ENCODE peak calls at places on chromosome 21, in nine cellular contexts. One of them, this sample, is unnamed.
A peak's percentile ranks its signal among the peaks of the same experiment; 100 is the strongest.

GRCh38 chr21:43192501-43193081 is 23.8 kb downstream of the CRYAA start:
- DNase-seq in Calu3: no peak
- DNase-seq in NCI-H345: no peak
- DNase-seq in substantia nigra: no peak
- DNase-seq in GF-D8: no peak
- DNase-seq in activated effector memory CD4-positive, alpha-beta T cell treated with anti-CD3 and anti-CD28 coated beads, Interleukin-2, amount 50 U/mL, for 16 hours: peak; percentile 12
- DNase-seq in aorta: peak; percentile 39
- DNase-seq in EL: no peak
- DNase-seq in NCI-H446 treated with DMSO at 0.1 percent for 48 hours: peak; percentile 89
- DNase-seq in this sample: no peak

GRCh38 chr21:35616090-35616489 is 444.2 kb downstream of the SETD4 start:
- DNase-seq in Calu3: no peak
- DNase-seq in NCI-H345: no peak
- DNase-seq in substantia nigra: no peak
- DNase-seq in GF-D8: peak; percentile 31
- DNase-seq in activated effector memory CD4-positive, alpha-beta T cell treated with anti-CD3 and anti-CD28 coated beads, Interleukin-2, amount 50 U/mL, for 16 hours: no peak
- DNase-seq in aorta: no peak
- DNase-seq in EL: peak; percentile 60
- DNase-seq in NCI-H446 treated with DMSO at 0.1 percent for 48 hours: no peak
- DNase-seq in this sample: no peak

GRCh38 chr21:41965045-41965444 is 11.2 kb upstream of the C2CD2 start:
- DNase-seq in Calu3: no peak
- DNase-seq in NCI-H345: no peak
- DNase-seq in substantia nigra: no peak
- DNase-seq in GF-D8: no peak
- DNase-seq in activated effector memory CD4-positive, alpha-beta T cell treated with anti-CD3 and anti-CD28 coated beads, Interleukin-2, amount 50 U/mL, for 16 hours: peak; percentile 21
- DNase-seq in aorta: no peak
- DNase-seq in EL: no peak
- DNase-seq in NCI-H446 treated with DMSO at 0.1 percent for 48 hours: no peak
- DNase-seq in this sample: no peak

GRCh38 chr21:44793269-44794030 is 8.2 kb downstream of the UBE2G2 start:
- DNase-seq in Calu3: peak; percentile 50
- DNase-seq in NCI-H345: peak; percentile 75
- DNase-seq in substantia nigra: no peak
- DNase-seq in GF-D8: peak; percentile 21
- DNase-seq in activated effector memory CD4-positive, alpha-beta T cell treated with anti-CD3 and anti-CD28 coated beads, Interleukin-2, amount 50 U/mL, for 16 hours: peak; percentile 77
- DNase-seq in aorta: no peak
- DNase-seq in EL: peak; percentile 65
- DNase-seq in NCI-H446 treated with DMSO at 0.1 percent for 48 hours: peak; percentile 24
- DNase-seq in this sample: peak; percentile 46

GRCh38 chr21:42562258-42562657 is 48.6 kb downstream of the SLC37A1 start:
- DNase-seq in Calu3: no peak
- DNase-seq in NCI-H345: no peak
- DNase-seq in substantia nigra: no peak
- DNase-seq in GF-D8: no peak
- DNase-seq in activated effector memory CD4-positive, alpha-beta T cell treated with anti-CD3 and anti-CD28 coated beads, Interleukin-2, amount 50 U/mL, for 16 hours: peak; percentile 14
- DNase-seq in aorta: peak; percentile 5
- DNase-seq in EL: no peak
- DNase-seq in NCI-H446 treated with DMSO at 0.1 percent for 48 hours: no peak
- DNase-seq in this sample: no peak

GRCh38 chr21:14488805-14489204 is 57.3 kb downstream of the SAMSN1 start:
- DNase-seq in Calu3: no peak
- DNase-seq in NCI-H345: no peak
- DNase-seq in substantia nigra: no peak
- DNase-seq in GF-D8: no peak
- DNase-seq in activated effector memory CD4-positive, alpha-beta T cell treated with anti-CD3 and anti-CD28 coated beads, Interleukin-2, amount 50 U/mL, for 16 hours: no peak
- DNase-seq in aorta: no peak
- DNase-seq in EL: no peak
- DNase-seq in NCI-H446 treated with DMSO at 0.1 percent for 48 hours: no peak
- DNase-seq in this sample: no peak

GRCh38 chr21:37538971-37539590 is 172.5 kb downstream of the DYRK1A start:
- DNase-seq in Calu3: no peak
- DNase-seq in NCI-H345: no peak
- DNase-seq in substantia nigra: no peak
- DNase-seq in GF-D8: no peak
- DNase-seq in activated effector memory CD4-positive, alpha-beta T cell treated with anti-CD3 and anti-CD28 coated beads, Interleukin-2, amount 50 U/mL, for 16 hours: no peak
- DNase-seq in aorta: no peak
- DNase-seq in EL: peak; percentile 42
- DNase-seq in NCI-H446 treated with DMSO at 0.1 percent for 48 hours: no peak
- DNase-seq in this sample: no peak

GRCh38 chr21:31252611-31253010 is 91.5 kb downstream of the TIAM1 start:
- DNase-seq in Calu3: no peak
- DNase-seq in NCI-H345: no peak
- DNase-seq in substantia nigra: no peak
- DNase-seq in GF-D8: no peak
- DNase-seq in activated effector memory CD4-positive, alpha-beta T cell treated with anti-CD3 and anti-CD28 coated beads, Interleukin-2, amount 50 U/mL, for 16 hours: no peak
- DNase-seq in aorta: no peak
- DNase-seq in EL: no peak
- DNase-seq in NCI-H446 treated with DMSO at 0.1 percent for 48 hours: no peak
- DNase-seq in this sample: no peak

GRCh38 chr21:43340491-43341348 is 86.2 kb downstream of the SIK1 start:
- DNase-seq in Calu3: peak; percentile 77
- DNase-seq in NCI-H345: no peak
- DNase-seq in substantia nigra: no peak
- DNase-seq in GF-D8: no peak
- DNase-seq in activated effector memory CD4-positive, alpha-beta T cell treated with anti-CD3 and anti-CD28 coated beads, Interleukin-2, amount 50 U/mL, for 16 hours: no peak
- DNase-seq in aorta: no peak
- DNase-seq in EL: peak; percentile 91
- DNase-seq in NCI-H446 treated with DMSO at 0.1 percent for 48 hours: no peak
- DNase-seq in this sample: peak; percentile 74

GRCh38 chr21:45996311-45997204 is 15.0 kb downstream of the COL6A1 start:
- DNase-seq in Calu3: no peak
- DNase-seq in NCI-H345: no peak
- DNase-seq in substantia nigra: no peak
- DNase-seq in GF-D8: no peak
- DNase-seq in activated effector memory CD4-positive, alpha-beta T cell treated with anti-CD3 and anti-CD28 coated beads, Interleukin-2, amount 50 U/mL, for 16 hours: peak; percentile 59
- DNase-seq in aorta: peak; percentile 75
- DNase-seq in EL: no peak
- DNase-seq in NCI-H446 treated with DMSO at 0.1 percent for 48 hours: no peak
- DNase-seq in this sample: no peak

GRCh38 chr21:45338326-45339017 is 50.8 kb upstream of the POFUT2 start:
- DNase-seq in Calu3: no peak
- DNase-seq in NCI-H345: no peak
- DNase-seq in substantia nigra: no peak
- DNase-seq in GF-D8: no peak
- DNase-seq in activated effector memory CD4-positive, alpha-beta T cell treated with anti-CD3 and anti-CD28 coated beads, Interleukin-2, amount 50 U/mL, for 16 hours: no peak
- DNase-seq in aorta: peak; percentile 64
- DNase-seq in EL: no peak
- DNase-seq in NCI-H446 treated with DMSO at 0.1 percent for 48 hours: no peak
- DNase-seq in this sample: no peak

GRCh38 chr21:23687154-23687553 is 1920.1 kb downstream of the MRPL39 start:
- DNase-seq in Calu3: no peak
- DNase-seq in NCI-H345: no peak
- DNase-seq in substantia nigra: no peak
- DNase-seq in GF-D8: no peak
- DNase-seq in activated effector memory CD4-positive, alpha-beta T cell treated with anti-CD3 and anti-CD28 coated beads, Interleukin-2, amount 50 U/mL, for 16 hours: no peak
- DNase-seq in aorta: no peak
- DNase-seq in EL: no peak
- DNase-seq in NCI-H446 treated with DMSO at 0.1 percent for 48 hours: no peak
- DNase-seq in this sample: no peak

GRCh38 chr21:42117229-42118048 is 46.3 kb downstream of the UMODL1 start:
- DNase-seq in Calu3: peak; percentile 73
- DNase-seq in NCI-H345: peak; percentile 90
- DNase-seq in substantia nigra: peak; percentile 43
- DNase-seq in GF-D8: peak; percentile 16
- DNase-seq in activated effector memory CD4-positive, alpha-beta T cell treated with anti-CD3 and anti-CD28 coated beads, Interleukin-2, amount 50 U/mL, for 16 hours: peak; percentile 90
- DNase-seq in aorta: peak; percentile 92
- DNase-seq in EL: peak; percentile 70
- DNase-seq in NCI-H446 treated with DMSO at 0.1 percent for 48 hours: peak; percentile 43
- DNase-seq in this sample: peak; percentile 49

GRCh38 chr21:43343095-43343991 is 83.6 kb downstream of the SIK1 start:
- DNase-seq in Calu3: peak; percentile 82
- DNase-seq in NCI-H345: peak; percentile 43
- DNase-seq in substantia nigra: no peak
- DNase-seq in GF-D8: no peak
- DNase-seq in activated effector memory CD4-positive, alpha-beta T cell treated with anti-CD3 and anti-CD28 coated beads, Interleukin-2, amount 50 U/mL, for 16 hours: no peak
- DNase-seq in aorta: no peak
- DNase-seq in EL: no peak
- DNase-seq in NCI-H446 treated with DMSO at 0.1 percent for 48 hours: no peak
- DNase-seq in this sample: no peak

GRCh38 chr21:45852886-45853400 is 128.6 kb upstream of the COL6A1 start:
- DNase-seq in Calu3: no peak
- DNase-seq in NCI-H345: no peak
- DNase-seq in substantia nigra: no peak
- DNase-seq in GF-D8: no peak
- DNase-seq in activated effector memory CD4-positive, alpha-beta T cell treated with anti-CD3 and anti-CD28 coated beads, Interleukin-2, amount 50 U/mL, for 16 hours: peak; percentile 39
- DNase-seq in aorta: peak; percentile 63
- DNase-seq in EL: no peak
- DNase-seq in NCI-H446 treated with DMSO at 0.1 percent for 48 hours: no peak
- DNase-seq in this sample: no peak

GRCh38 chr21:45260191-45260795 is 27.4 kb downstream of the POFUT2 start:
- DNase-seq in Calu3: no peak
- DNase-seq in NCI-H345: no peak
- DNase-seq in substantia nigra: no peak
- DNase-seq in GF-D8: no peak
- DNase-seq in activated effector memory CD4-positive, alpha-beta T cell treated with anti-CD3 and anti-CD28 coated beads, Interleukin-2, amount 50 U/mL, for 16 hours: no peak
- DNase-seq in aorta: no peak
- DNase-seq in EL: no peak
- DNase-seq in NCI-H446 treated with DMSO at 0.1 percent for 48 hours: no peak
- DNase-seq in this sample: no peak

GRCh38 chr21:35428489-35428888 is 379.4 kb upstream of the RUNX1 start:
- DNase-seq in Calu3: no peak
- DNase-seq in NCI-H345: no peak
- DNase-seq in substantia nigra: no peak
- DNase-seq in GF-D8: no peak
- DNase-seq in activated effector memory CD4-positive, alpha-beta T cell treated with anti-CD3 and anti-CD28 coated beads, Interleukin-2, amount 50 U/mL, for 16 hours: peak; percentile 63
- DNase-seq in aorta: no peak
- DNase-seq in EL: peak; percentile 4
- DNase-seq in NCI-H446 treated with DMSO at 0.1 percent for 48 hours: no peak
- DNase-seq in this sample: no peak

GRCh38 chr21:32624726-32625125 is 12.5 kb upstream of the CFAP298 start:
- DNase-seq in Calu3: no peak
- DNase-seq in NCI-H345: no peak
- DNase-seq in substantia nigra: no peak
- DNase-seq in GF-D8: no peak
- DNase-seq in activated effector memory CD4-positive, alpha-beta T cell treated with anti-CD3 and anti-CD28 coated beads, Interleukin-2, amount 50 U/mL, for 16 hours: no peak
- DNase-seq in aorta: no peak
- DNase-seq in EL: peak; percentile 47
- DNase-seq in NCI-H446 treated with DMSO at 0.1 percent for 48 hours: no peak
- DNase-seq in this sample: no peak

GRCh38 chr21:46442938-46443337 is 15.8 kb upstream of the DIP2A start:
- DNase-seq in Calu3: no peak
- DNase-seq in NCI-H345: no peak
- DNase-seq in substantia nigra: peak; percentile 11
- DNase-seq in GF-D8: no peak
- DNase-seq in activated effector memory CD4-positive, alpha-beta T cell treated with anti-CD3 and anti-CD28 coated beads, Interleukin-2, amount 50 U/mL, for 16 hours: no peak
- DNase-seq in aorta: no peak
- DNase-seq in EL: no peak
- DNase-seq in NCI-H446 treated with DMSO at 0.1 percent for 48 hours: no peak
- DNase-seq in this sample: no peak

GRCh38 chr21:44408226-44408625 is 47.1 kb upstream of the LRRC3 start:
- DNase-seq in Calu3: no peak
- DNase-seq in NCI-H345: no peak
- DNase-seq in substantia nigra: no peak
- DNase-seq in GF-D8: no peak
- DNase-seq in activated effector memory CD4-positive, alpha-beta T cell treated with anti-CD3 and anti-CD28 coated beads, Interleukin-2, amount 50 U/mL, for 16 hours: no peak
- DNase-seq in aorta: peak; percentile 21
- DNase-seq in EL: no peak
- DNase-seq in NCI-H446 treated with DMSO at 0.1 percent for 48 hours: no peak
- DNase-seq in this sample: no peak

GRCh38 chr21:46369520-46370235 is 45.7 kb downstream of the PCNT start:
- DNase-seq in Calu3: no peak
- DNase-seq in NCI-H345: no peak
- DNase-seq in substantia nigra: no peak
- DNase-seq in GF-D8: peak; percentile 70
- DNase-seq in activated effector memory CD4-positive, alpha-beta T cell treated with anti-CD3 and anti-CD28 coated beads, Interleukin-2, amount 50 U/mL, for 16 hours: no peak
- DNase-seq in aorta: no peak
- DNase-seq in EL: no peak
- DNase-seq in NCI-H446 treated with DMSO at 0.1 percent for 48 hours: no peak
- DNase-seq in this sample: no peak

GRCh38 chr21:37348664-37349063 is 17.9 kb upstream of the DYRK1A start:
- DNase-seq in Calu3: no peak
- DNase-seq in NCI-H345: peak; percentile 27
- DNase-seq in substantia nigra: no peak
- DNase-seq in GF-D8: no peak
- DNase-seq in activated effector memory CD4-positive, alpha-beta T cell treated with anti-CD3 and anti-CD28 coated beads, Interleukin-2, amount 50 U/mL, for 16 hours: no peak
- DNase-seq in aorta: no peak
- DNase-seq in EL: peak; percentile 15
- DNase-seq in NCI-H446 treated with DMSO at 0.1 percent for 48 hours: no peak
- DNase-seq in this sample: no peak

GRCh38 chr21:30340714-30341573 is 3.5 kb upstream of the KRTAP27-1 start:
- DNase-seq in Calu3: peak; percentile 33
- DNase-seq in NCI-H345: peak; percentile 15
- DNase-seq in substantia nigra: no peak
- DNase-seq in GF-D8: no peak
- DNase-seq in activated effector memory CD4-positive, alpha-beta T cell treated with anti-CD3 and anti-CD28 coated beads, Interleukin-2, amount 50 U/mL, for 16 hours: peak; percentile 71
- DNase-seq in aorta: no peak
- DNase-seq in EL: no peak
- DNase-seq in NCI-H446 treated with DMSO at 0.1 percent for 48 hours: peak; percentile 66
- DNase-seq in this sample: peak; percentile 32

GRCh38 chr21:17512245-17513213 is at the start of gene CXADR:
- DNase-seq in Calu3: peak; percentile 93
- DNase-seq in NCI-H345: peak; percentile 98
- DNase-seq in substantia nigra: peak; percentile 74
- DNase-seq in GF-D8: no peak
- DNase-seq in activated effector memory CD4-positive, alpha-beta T cell treated with anti-CD3 and anti-CD28 coated beads, Interleukin-2, amount 50 U/mL, for 16 hours: peak; percentile 91
- DNase-seq in aorta: peak; percentile 77
- DNase-seq in EL: peak; percentile 49
- DNase-seq in NCI-H446 treated with DMSO at 0.1 percent for 48 hours: peak; percentile 87
- DNase-seq in this sample: peak; percentile 68

GRCh38 chr21:33857846-33858671 is 57.5 kb downstream of the ATP5PO start:
- DNase-seq in Calu3: no peak
- DNase-seq in NCI-H345: no peak
- DNase-seq in substantia nigra: no peak
- DNase-seq in GF-D8: no peak
- DNase-seq in activated effector memory CD4-positive, alpha-beta T cell treated with anti-CD3 and anti-CD28 coated beads, Interleukin-2, amount 50 U/mL, for 16 hours: no peak
- DNase-seq in aorta: peak; percentile 38
- DNase-seq in EL: no peak
- DNase-seq in NCI-H446 treated with DMSO at 0.1 percent for 48 hours: no peak
- DNase-seq in this sample: no peak

GRCh38 chr21:44711327-44712202 is at the start of gene TSPEAR:
- DNase-seq in Calu3: no peak
- DNase-seq in NCI-H345: peak; percentile 92
- DNase-seq in substantia nigra: no peak
- DNase-seq in GF-D8: no peak
- DNase-seq in activated effector memory CD4-positive, alpha-beta T cell treated with anti-CD3 and anti-CD28 coated beads, Interleukin-2, amount 50 U/mL, for 16 hours: peak; percentile 57
- DNase-seq in aorta: peak; percentile 51
- DNase-seq in EL: no peak
- DNase-seq in NCI-H446 treated with DMSO at 0.1 percent for 48 hours: no peak
- DNase-seq in this sample: no peak

GRCh38 chr21:26385721-26386120 is 187.4 kb downstream of the CYYR1 start:
- DNase-seq in Calu3: no peak
- DNase-seq in NCI-H345: no peak
- DNase-seq in substantia nigra: no peak
- DNase-seq in GF-D8: peak; percentile 67
- DNase-seq in activated effector memory CD4-positive, alpha-beta T cell treated with anti-CD3 and anti-CD28 coated beads, Interleukin-2, amount 50 U/mL, for 16 hours: no peak
- DNase-seq in aorta: no peak
- DNase-seq in EL: peak; percentile 39
- DNase-seq in NCI-H446 treated with DMSO at 0.1 percent for 48 hours: no peak
- DNase-seq in this sample: no peak

GRCh38 chr21:38712076-38712475 is 93.7 kb upstream of the ETS2 start:
- DNase-seq in Calu3: peak; percentile 11
- DNase-seq in NCI-H345: peak; percentile 78
- DNase-seq in substantia nigra: no peak
- DNase-seq in GF-D8: peak; percentile 28
- DNase-seq in activated effector memory CD4-positive, alpha-beta T cell treated with anti-CD3 and anti-CD28 coated beads, Interleukin-2, amount 50 U/mL, for 16 hours: no peak
- DNase-seq in aorta: no peak
- DNase-seq in EL: peak; percentile 28
- DNase-seq in NCI-H446 treated with DMSO at 0.1 percent for 48 hours: no peak
- DNase-seq in this sample: peak; percentile 8

GRCh38 chr21:34707876-34708325 is 39.1 kb downstream of the CLIC6 start:
- DNase-seq in Calu3: no peak
- DNase-seq in NCI-H345: no peak
- DNase-seq in substantia nigra: no peak
- DNase-seq in GF-D8: no peak
- DNase-seq in activated effector memory CD4-positive, alpha-beta T cell treated with anti-CD3 and anti-CD28 coated beads, Interleukin-2, amount 50 U/mL, for 16 hours: peak; percentile 67
- DNase-seq in aorta: no peak
- DNase-seq in EL: no peak
- DNase-seq in NCI-H446 treated with DMSO at 0.1 percent for 48 hours: no peak
- DNase-seq in this sample: no peak

GRCh38 chr21:34042735-34043134 is 30.6 kb upstream of the MRPS6 start:
- DNase-seq in Calu3: no peak
- DNase-seq in NCI-H345: no peak
- DNase-seq in substantia nigra: no peak
- DNase-seq in GF-D8: no peak
- DNase-seq in activated effector memory CD4-positive, alpha-beta T cell treated with anti-CD3 and anti-CD28 coated beads, Interleukin-2, amount 50 U/mL, for 16 hours: no peak
- DNase-seq in aorta: no peak
- DNase-seq in EL: no peak
- DNase-seq in NCI-H446 treated with DMSO at 0.1 percent for 48 hours: no peak
- DNase-seq in this sample: no peak

GRCh38 chr21:19853709-19854575 is 1144.3 kb upstream of the NCAM2 start:
- DNase-seq in Calu3: no peak
- DNase-seq in NCI-H345: no peak
- DNase-seq in substantia nigra: no peak
- DNase-seq in GF-D8: no peak
- DNase-seq in activated effector memory CD4-positive, alpha-beta T cell treated with anti-CD3 and anti-CD28 coated beads, Interleukin-2, amount 50 U/mL, for 16 hours: peak; percentile 58
- DNase-seq in aorta: peak; percentile 64
- DNase-seq in EL: no peak
- DNase-seq in NCI-H446 treated with DMSO at 0.1 percent for 48 hours: no peak
- DNase-seq in this sample: no peak

This sample was measured in NCI-H460.